ENCODE peak calls at places on chromosomes 5 and 9, in six cellular contexts. H is mesenchymal stem cell; D is OCI-LY7; K is SJSA1; Y is effector memory CD4-positive, alpha-beta T cell; W is heart right ventricle. E is an unnamed sample.

GRCh38 chr5:75265731-75266130 is 29.1 kb upstream of the ANKRD31 start:
- DNase-seq in Y (no peak), D (peak), K (no peak), W (no peak), H (peak), E (no peak)

GRCh38 chr5:127080001-127080478 is 6.7 kb upstream of the C5orf63 start:
- DNase-seq in K (no peak), D (no peak), W (no peak), H (peak), Y (no peak), E (no peak)

GRCh38 chr5:176714067-176714466 is 66.8 kb downstream of the TSPAN17 start:
- DNase-seq in D (no peak), H (no peak), Y (no peak), K (no peak), W (no peak), E (no peak)

GRCh38 chr9:74770508-74771261 is 117.0 kb downstream of the TRPM6 start:
- DNase-seq in K (no peak), H (peak), Y (peak), W (peak), D (peak), E (no peak)

GRCh38 chr5:175706499-175706898 is 48.6 kb downstream of the HRH2 start:
- DNase-seq in K (no peak), W (no peak), Y (no peak), H (no peak), D (no peak), E (no peak)

GRCh38 chr5:133878236-133878555 is 90.2 kb downstream of the C5orf15 start:
- DNase-seq in H (no peak), W (no peak), Y (no peak), K (no peak), D (no peak), E (no peak)

GRCh38 chr5:172107606-172108005 is 80.4 kb downstream of the STK10 start:
- DNase-seq in K (peak), D (no peak), W (no peak), H (peak), Y (no peak), E (no peak)

GRCh38 chr5:17182966-17183365 is 34.5 kb upstream of the BASP1 start:
- DNase-seq in K (no peak), H (no peak), W (no peak), Y (no peak), D (no peak), E (no peak)

GRCh38 chr5:9249231-9249630 is 296.6 kb downstream of the SEMA5A start:
- DNase-seq in W (no peak), K (no peak), D (no peak), Y (no peak), H (no peak), E (no peak)

GRCh38 chr5:153445875-153446567 is 44.4 kb upstream of the GRIA1 start:
- DNase-seq in K (no peak), H (peak), D (no peak), Y (no peak), W (no peak), E (no peak)

GRCh38 chr5:116084231-116084630 is 594 bp upstream of the COMMD10 start:
- DNase-seq in Y (no peak), K (no peak), H (peak), D (peak), W (no peak), E (no peak)

GRCh38 chr5:161696992-161697391 is 11.5 kb downstream of the GABRA6 start:
- DNase-seq in Y (no peak), K (no peak), W (no peak), H (no peak), D (no peak), E (no peak)

GRCh38 chr5:17218353-17219005 is 1.0 kb downstream of the BASP1 start:
- DNase-seq in K (peak), W (peak), D (peak), H (peak), Y (no peak), E (no peak)

GRCh38 chr5:124721336-124721735 is 25.1 kb downstream of the ZNF608 start:
- DNase-seq in K (no peak), W (no peak), Y (no peak), D (no peak), H (no peak), E (no peak)

GRCh38 chr9:108151161-108151586 is 661.6 kb upstream of the KLF4 start:
- DNase-seq in K (no peak), D (no peak), H (peak), W (peak), Y (no peak), E (no peak)

GRCh38 chr5:9343146-9343850 is 202.6 kb downstream of the SEMA5A start:
- DNase-seq in H (peak), W (no peak), Y (no peak), D (no peak), K (peak), E (no peak)

GRCh38 chr5:16735092-16735970 is 118.5 kb upstream of the RETREG1 start:
- DNase-seq in W (no peak), H (peak), Y (no peak), K (peak), D (no peak), E (no peak)

GRCh38 chr9:110048976-110049698 is 158.8 kb downstream of the C9orf152 start:
- DNase-seq in D (peak), W (peak), K (peak), Y (no peak), H (peak), E (no peak)

GRCh38 chr5:173016621-173017046 is 33.1 kb downstream of the ATP6V0E1 start:
- DNase-seq in W (no peak), H (peak), D (no peak), K (no peak), Y (no peak), E (no peak)

GRCh38 chr9:3403315-3403714 is 122.5 kb downstream of the RFX3 start:
- DNase-seq in Y (no peak), H (no peak), W (no peak), K (no peak), D (no peak), E (no peak)

GRCh38 chr5:133393776-133394476 is 218.4 kb downstream of the FSTL4 start:
- DNase-seq in W (no peak), Y (no peak), K (no peak), H (no peak), D (no peak), E (no peak)

GRCh38 chr5:126686451-126687126 is 85.8 kb downstream of the PHAX start:
- DNase-seq in H (no peak), W (no peak), K (no peak), Y (no peak), D (peak), E (no peak)

GRCh38 chr9:70121818-70122436 is 78.3 kb downstream of the MAMDC2 start:
- DNase-seq in H (no peak), K (no peak), D (no peak), Y (no peak), W (no peak), E (no peak)
- H3K27ac ChIP-seq in H (peak), K (no peak), D (no peak), Y (no peak), W (peak), E (no peak)

GRCh38 chr9:87447547-87448432 is 49.9 kb upstream of the DAPK1 start:
- DNase-seq in W (no peak), H (no peak), D (no peak), Y (no peak), K (no peak), E (no peak)

GRCh38 chr9:87445646-87446045 is 52.0 kb upstream of the DAPK1 start:
- DNase-seq in K (no peak), H (peak), Y (no peak), D (peak), W (no peak), E (no peak)

GRCh38 chr9:87455407-87455806 is 42.3 kb upstream of the DAPK1 start:
- DNase-seq in H (no peak), Y (no peak), D (no peak), K (no peak), W (no peak), E (no peak)

GRCh38 chr9:87446527-87446926 is 51.1 kb upstream of the DAPK1 start:
- DNase-seq in W (no peak), D (no peak), K (no peak), Y (no peak), H (no peak), E (no peak)

DNA sequence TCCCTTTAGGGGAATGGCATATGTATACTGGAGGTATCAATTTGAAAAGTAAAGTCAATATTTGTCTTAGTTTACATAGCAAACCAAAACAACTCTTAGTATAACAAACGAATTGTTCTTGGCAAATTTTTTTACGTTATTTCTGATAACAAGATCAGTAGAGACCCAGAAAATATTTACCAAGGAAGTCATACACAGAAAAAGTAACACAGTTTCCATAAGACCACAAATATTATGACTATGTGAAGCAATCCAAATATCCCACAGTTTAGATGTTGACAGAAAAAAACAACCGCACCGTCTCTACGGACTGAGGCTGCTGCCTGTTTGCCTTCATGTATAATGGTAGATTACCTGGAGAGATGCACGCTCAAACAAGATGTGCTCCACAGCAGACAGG is 46.5 kb upstream of the DAPK1 start:
- DNase-seq in D (no peak), Y (no peak), K (no peak), W (no peak), H (no peak), E (no peak)
- H3K27ac ChIP-seq in D (no peak), Y (no peak), K (no peak), W (no peak), H (no peak), E (no peak)

GRCh38 chr5:97501965-97502305 is 318.9 kb upstream of the RIOK2 start:
- DNase-seq in D (no peak), H (no peak), W (no peak), K (no peak), Y (no peak), E (no peak)

GRCh38 chr5:97498657-97499056 is 315.6 kb upstream of the RIOK2 start:
- DNase-seq in H (no peak), Y (no peak), W (no peak), K (no peak), D (no peak), E (no peak)

GRCh38 chr5:97496037-97496436 is 313.0 kb upstream of the RIOK2 start:
- DNase-seq in Y (no peak), H (no peak), D (no peak), W (no peak), K (no peak), E (no peak)

GRCh38 chr5:97499605-97500004 is 316.6 kb upstream of the RIOK2 start:
- DNase-seq in K (no peak), H (no peak), Y (no peak), W (peak), D (no peak), E (peak)

DNA sequence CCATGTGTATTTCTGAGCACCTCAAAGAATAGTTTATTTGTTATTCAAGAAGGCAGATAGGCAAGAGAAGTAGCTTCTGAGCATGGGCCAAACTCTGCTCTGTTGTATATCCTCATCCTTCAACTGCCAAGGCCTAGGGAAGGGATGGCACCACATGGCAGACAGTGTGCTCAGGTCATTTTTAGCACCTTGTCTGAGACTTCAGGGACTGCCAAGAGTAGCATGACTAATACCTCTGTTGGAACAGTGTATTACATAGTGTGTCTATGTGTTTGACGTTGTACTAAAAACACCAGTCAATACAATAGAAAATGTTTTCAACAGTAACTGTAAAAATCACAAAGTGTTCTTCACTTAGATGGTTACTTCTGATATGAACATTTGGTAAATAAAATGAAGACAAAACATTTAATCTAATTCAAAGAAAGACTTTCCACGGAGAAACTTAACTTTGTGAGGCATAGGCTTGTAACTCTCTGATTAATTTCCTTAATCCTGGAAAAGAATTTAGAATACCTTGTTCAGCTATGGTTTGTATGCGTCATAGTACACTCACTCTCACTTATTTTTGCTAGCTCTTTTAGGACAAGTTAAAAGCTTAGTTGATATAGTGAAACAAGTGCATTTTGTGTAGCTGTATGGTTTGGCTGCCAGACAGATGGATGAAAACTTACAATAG is 318.4 kb upstream of the RIOK2 start:
- DNase-seq in Y (no peak), W (no peak), H (no peak), D (no peak), K (no peak), E (no peak)
- H3K27ac ChIP-seq in Y (no peak), W (no peak), H (no peak), D (no peak), K (no peak), E (no peak)

GRCh38 chr9:7799934-7800285 is 332 bp upstream of the DMAC1 start:
- DNase-seq in Y (no peak), H (no peak), W (no peak), K (no peak), D (no peak), E (no peak)
- H3K27ac ChIP-seq in Y (peak), H (no peak), W (peak), K (no peak), D (peak), E (peak)

DNA sequence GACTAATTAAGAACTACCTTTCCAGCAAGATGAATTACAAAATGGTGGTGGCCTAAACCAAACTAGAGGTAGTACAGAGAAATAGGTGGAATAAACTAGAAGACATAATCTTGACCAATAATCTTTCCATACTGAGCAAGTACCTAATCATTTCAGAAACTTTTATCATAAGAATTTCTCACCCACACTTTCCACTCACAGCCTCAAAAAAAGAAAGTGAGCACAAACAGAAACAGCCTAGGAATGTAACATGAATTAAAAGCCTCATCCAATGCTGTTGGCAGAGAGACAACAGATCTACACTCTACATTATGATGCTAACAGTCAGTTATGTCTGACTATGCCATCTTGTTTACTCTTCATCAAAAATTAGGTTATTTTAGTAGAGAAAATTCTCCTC is 1.3 kb downstream of the RNF38 start:
- DNase-seq in W (no peak), Y (no peak), D (no peak), K (peak), H (peak), E (no peak)
- H3K27ac ChIP-seq in W (peak), Y (no peak), D (no peak), K (no peak), H (no peak), E (no peak)

DNA sequence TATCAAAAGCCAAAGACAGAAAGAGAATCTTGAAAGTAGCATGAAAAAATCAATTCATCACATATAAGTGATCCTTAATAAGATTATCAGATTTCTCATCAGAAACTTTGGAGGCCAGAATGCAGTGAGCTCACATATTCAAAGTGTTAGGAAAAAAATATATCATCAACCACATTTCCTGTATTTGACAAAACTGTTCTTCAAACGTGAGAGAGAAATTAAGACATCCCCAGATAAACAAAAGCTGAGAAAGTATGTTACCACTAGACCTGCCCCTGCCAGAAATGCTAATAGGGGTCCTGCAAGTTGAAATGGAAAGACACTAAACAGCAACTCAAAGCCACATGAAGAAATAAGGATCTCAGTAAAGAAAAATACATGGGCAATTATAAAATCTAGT is 29.9 kb downstream of the HACD4 start:
- DNase-seq in D (no peak), Y (no peak), H (no peak), W (no peak), K (no peak), E (no peak)
- H3K27ac ChIP-seq in D (no peak), Y (no peak), H (no peak), W (no peak), K (no peak), E (no peak)

DNA sequence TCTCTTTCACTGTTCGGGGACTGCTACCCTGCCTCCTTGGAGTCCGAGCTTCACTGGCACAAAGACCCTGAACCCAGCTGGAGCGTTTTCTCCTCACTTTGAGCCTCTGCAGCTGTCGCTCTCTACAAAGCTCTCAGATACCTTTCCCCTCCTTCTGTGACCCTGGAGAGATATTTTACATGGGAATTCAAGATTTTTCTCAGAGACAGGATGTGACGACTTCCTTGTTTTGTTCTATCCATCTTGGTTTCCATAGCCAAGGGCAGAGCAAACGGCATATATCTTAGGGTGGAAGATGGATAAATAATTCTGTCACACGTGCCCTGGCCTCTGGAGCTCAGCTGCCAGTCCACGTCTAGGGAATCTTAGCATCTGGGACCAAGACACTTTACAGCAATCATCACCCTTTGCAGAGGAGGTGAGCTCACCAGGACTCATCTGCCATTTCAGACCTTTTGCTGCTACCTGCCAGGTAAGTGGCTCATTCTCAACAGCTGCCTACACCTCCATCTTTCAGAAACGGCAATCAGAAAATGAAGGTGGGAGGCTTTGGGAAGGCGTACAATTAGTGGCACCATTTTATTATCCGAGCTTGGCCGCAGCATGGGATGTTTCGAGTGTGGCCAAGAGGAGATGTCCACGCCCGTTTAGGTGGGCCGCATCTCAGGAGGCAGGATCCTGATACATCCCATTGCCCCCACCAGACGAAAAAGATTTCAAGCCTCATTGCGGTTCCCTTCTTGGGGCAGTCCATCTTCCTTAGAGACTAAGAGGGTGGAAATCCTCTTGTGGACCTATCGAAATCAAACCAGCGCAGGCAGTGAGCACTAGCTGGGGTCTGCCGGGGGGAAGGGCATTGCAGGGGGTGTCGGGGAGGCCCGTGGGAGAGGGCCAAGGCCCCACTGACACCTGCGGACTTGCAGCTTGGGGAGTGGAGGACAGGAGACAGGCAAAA is at the start of gene BTNL9:
- DNase-seq in H (no peak), Y (no peak), D (no peak), W (no peak), K (no peak), E (no peak)
- H3K27ac ChIP-seq in H (no peak), Y (no peak), D (no peak), W (peak), K (no peak), E (no peak)

GRCh38 chr9:137305788-137306545 is 3.9 kb upstream of the NRARP start:
- DNase-seq in D (no peak), Y (no peak), W (peak), H (no peak), K (no peak), E (no peak)
- H3K27ac ChIP-seq in D (no peak), Y (no peak), W (peak), H (no peak), K (no peak), E (no peak)

DNA sequence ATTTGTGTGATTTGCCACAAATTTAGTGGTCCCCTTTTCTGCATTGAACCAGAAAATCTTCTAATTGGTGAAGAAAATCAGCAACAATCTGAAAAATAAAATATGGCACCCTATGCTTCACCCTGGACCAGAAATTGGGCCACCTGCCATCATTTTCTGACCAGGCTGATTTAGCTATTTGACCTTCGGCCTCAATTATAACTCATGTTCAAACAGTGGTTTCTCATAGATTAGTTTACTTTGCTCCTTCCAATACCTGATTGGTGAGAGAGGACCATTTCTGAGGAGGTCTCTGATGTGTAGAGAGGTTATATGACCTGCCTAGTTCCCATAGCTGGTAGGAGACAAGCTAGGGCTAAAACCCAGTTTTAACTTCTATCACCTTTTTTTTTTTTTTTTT is 59.0 kb downstream of the PTTG1 start:
- DNase-seq in H (no peak), W (no peak), Y (no peak), D (no peak), K (no peak), E (no peak)
- H3K27ac ChIP-seq in H (peak), W (no peak), Y (no peak), D (no peak), K (no peak), E (no peak)